ENCODE peak calls at places on chromosomes 11 and 22, in nine cellular contexts. R is HFF-Myc; Y is naive thymus-derived CD8-positive, alpha-beta T cell; P is memory B cell; E is endothelial cell of umbilical vein; I is heart right ventricle; W is LNCaP clone FGC; A is NCI-H1694; B is Calu3. M is an unnamed sample.

GRCh38 chr11:64829536-64830251 is 14.8 kb downstream of the CDC42BPG start:
- DNase-seq in R (no peak), B (no peak), W (no peak), I (no peak), A (no peak), E (no peak), Y (no peak), P (no peak), M (no peak)

GRCh38 chr11:64000026-64000739 is 13.9 kb downstream of the OTUB1 start:
- DNase-seq in R (no peak), B (no peak), E (peak; percentile 53), P (peak; percentile 75), I (peak; percentile 63), W (no peak), A (peak; percentile 27), Y (peak; percentile 77), M (peak; percentile 79)

GRCh38 chr22:38955250-38955775 is 2.1 kb upstream of the APOBEC3A start:
- DNase-seq in E (no peak), I (no peak), P (no peak), W (no peak), Y (no peak), A (no peak), R (no peak), B (no peak), M (no peak)

GRCh38 chr22:19902245-19902699 is 39.3 kb upstream of the COMT start:
- DNase-seq in B (no peak), W (no peak), R (no peak), A (peak; percentile 19), E (no peak), P (no peak), Y (no peak), I (no peak), M (no peak)

GRCh38 chr22:23137905-23138520 is 3.8 kb downstream of the RSPH14 start:
- DNase-seq in P (peak; percentile 60), A (no peak), I (peak; percentile 23), B (no peak), E (no peak), Y (peak; percentile 76), W (no peak), R (no peak), M (no peak)

GRCh38 chr11:129372609-129373488 is 2.8 kb upstream of the BARX2 start:
- DNase-seq in Y (no peak), R (no peak), I (no peak), W (no peak), A (no peak), P (no peak), E (no peak), B (no peak), M (no peak)

GRCh38 chr22:46749682-46750529 is 11.9 kb upstream of the CERK start:
- DNase-seq in W (no peak), R (no peak), E (peak; percentile 45), I (no peak), B (peak; percentile 34), Y (no peak), P (no peak), A (no peak), M (no peak)

GRCh38 chr22:45285431-45286058 is 796 bp downstream of the UPK3A start:
- DNase-seq in Y (no peak), P (no peak), R (no peak), E (no peak), W (no peak), B (no peak), A (no peak), I (no peak), M (no peak)

GRCh38 chr11:30258679-30259078 is 27.9 kb downstream of the FSHB start:
- DNase-seq in P (no peak), E (no peak), I (no peak), Y (no peak), A (no peak), R (no peak), B (no peak), W (no peak), M (no peak)

GRCh38 chr11:57434640-57435546 is 8.0 kb upstream of the SLC43A3 start:
- DNase-seq in Y (no peak), B (no peak), I (no peak), A (no peak), W (peak; percentile 4), R (no peak), E (no peak), P (no peak), M (no peak)

GRCh38 chr22:24859587-24859986 is 53.6 kb downstream of the SGSM1 start:
- DNase-seq in E (no peak), R (no peak), A (no peak), P (no peak), W (no peak), I (no peak), Y (no peak), B (no peak), M (no peak)

GRCh38 chr11:4493480-4493818 is 11.0 kb downstream of the OR52K1 start:
- DNase-seq in P (no peak), A (no peak), R (no peak), W (no peak), Y (no peak), I (no peak), B (no peak), E (no peak), M (no peak)

GRCh38 chr11:1826552-1827094 is 8.2 kb upstream of the SYT8 start:
- DNase-seq in R (no peak), W (no peak), Y (no peak), E (no peak), P (no peak), I (no peak), A (no peak), B (peak; percentile 75), M (no peak)

GRCh38 chr11:116415095-116415494 is 357.7 kb downstream of the BUD13 start:
- DNase-seq in W (no peak), Y (no peak), B (no peak), I (no peak), A (no peak), P (no peak), E (no peak), R (no peak), M (no peak)

GRCh38 chr11:64233913-64234839 is at the start of gene VEGFB:
- DNase-seq in I (peak; percentile 74), A (no peak), E (peak; percentile 48), W (no peak), Y (peak; percentile 61), R (no peak), P (no peak), B (peak; percentile 79), M (peak; percentile 84)

GRCh38 chr11:61827573-61828378 is at the start of gene FADS2:
- DNase-seq in W (peak; percentile 87), A (peak; percentile 88), E (peak; percentile 93), B (peak; percentile 50), I (peak; percentile 94), Y (peak; percentile 56), P (peak; percentile 22), R (peak; percentile 82), M (peak; percentile 92)

GRCh38 chr11:123409456-123409801 is 20.6 kb upstream of the GRAMD1B start:
- DNase-seq in A (no peak), E (no peak), W (no peak), B (no peak), P (no peak), Y (no peak), R (no peak), I (no peak), M (no peak)

GRCh38 chr22:39959640-39960447 is at the start of gene TMA7B:
- DNase-seq in Y (peak; percentile 49), P (no peak), W (no peak), A (no peak), R (peak; percentile 31), I (no peak), E (peak; percentile 40), B (peak; percentile 34), M (peak; percentile 29)

GRCh38 chr11:44578279-44578678 is 12.8 kb downstream of the CD82 start:
- DNase-seq in B (no peak), E (no peak), I (no peak), A (no peak), R (no peak), W (no peak), Y (no peak), P (no peak), M (no peak)

GRCh38 chr22:33658775-33659174 is 261.5 kb downstream of the LARGE1 start:
- DNase-seq in E (no peak), W (no peak), Y (no peak), P (no peak), R (no peak), I (peak; percentile 74), A (no peak), B (no peak), M (peak; percentile 48)

GRCh38 chr11:87397250-87397649 is 359.5 kb downstream of the TMEM135 start:
- DNase-seq in A (no peak), R (no peak), I (no peak), P (no peak), E (no peak), B (no peak), W (no peak), Y (no peak), M (no peak)

GRCh38 chr11:26079966-26080365 is 252.0 kb upstream of the ANO3 start:
- DNase-seq in W (no peak), R (no peak), I (no peak), B (no peak), E (no peak), P (no peak), A (no peak), Y (no peak), M (no peak)

GRCh38 chr11:125091247-125091876 is 20.1 kb downstream of the TMEM218 start:
- DNase-seq in E (peak; percentile 81), P (no peak), A (peak; percentile 7), W (no peak), Y (no peak), B (no peak), I (peak; percentile 42), R (no peak), M (no peak)